ENCODE peak calls at places on chromosomes 2 and 18, in five cellular contexts. V is K562; R is CD8-positive, alpha-beta memory T cell; T is RPMI7951; P is GM12892. G is an unnamed sample.
A peak's percentile ranks its signal among the peaks of the same experiment; 100 is the strongest.

GRCh38 chr2:32289165-32290054 is 11.7 kb downstream of the YIPF4 start:
- DNase-seq in V (no peak), T (peak; percentile 40), R (no peak), P (no peak), G (no peak)

GRCh38 chr2:135066710-135067109 is 14.6 kb downstream of the RAB3GAP1 start:
- DNase-seq in V (no peak), T (no peak), R (no peak), P (no peak), G (no peak)

GRCh38 chr2:16280081-16280480 is 339.7 kb downstream of the MYCN start:
- DNase-seq in V (no peak), R (no peak), P (no peak), T (no peak), G (no peak)

GRCh38 chr2:71784734-71785549 is 331.6 kb downstream of the DYSF start:
- DNase-seq in R (no peak), P (no peak), V (no peak), T (peak; percentile 78), G (no peak)

GRCh38 chr18:76463872-76464271 is 31.2 kb downstream of the ZNF516 start:
- DNase-seq in V (no peak), R (no peak), T (no peak), P (no peak), G (no peak)

GRCh38 chr2:172093416-172094318 is 8.4 kb downstream of the DLX1 start:
- DNase-seq in V (no peak), R (no peak), T (no peak), P (no peak), G (no peak)

GRCh38 chr2:71800106-71800809 is 346.9 kb downstream of the DYSF start:
- DNase-seq in V (no peak), T (no peak), R (no peak), P (no peak), G (no peak)

GRCh38 chr2:144210076-144210475 is 309.8 kb downstream of the ZEB2 start:
- DNase-seq in P (no peak), T (no peak), R (no peak), V (no peak), G (no peak)

GRCh38 chr2:33909945-33910344 is 310.8 kb upstream of the FAM98A start:
- DNase-seq in R (no peak), V (no peak), P (no peak), T (no peak), G (no peak)

GRCh38 chr2:169047253-169048250 is 16.4 kb upstream of the ABCB11 start:
- DNase-seq in R (no peak), V (no peak), T (no peak), P (no peak), G (no peak)

GRCh38 chr2:210496512-210496911 is 20.0 kb upstream of the LANCL1 start:
- DNase-seq in T (no peak), R (no peak), P (no peak), V (no peak), G (no peak)

GRCh38 chr2:227888289-227888688 is 16.9 kb downstream of the DAW1 start:
- DNase-seq in R (no peak), P (no peak), T (peak; percentile 26), V (no peak), G (no peak)

GRCh38 chr18:38262666-38263065 is 697.1 kb upstream of the CELF4 start:
- DNase-seq in T (no peak), P (no peak), V (no peak), R (no peak), G (no peak)

GRCh38 chr2:27920148-27920885 is 29.8 kb downstream of the BABAM2 start:
- DNase-seq in R (no peak), P (no peak), T (peak; percentile 20), V (no peak), G (no peak)

GRCh38 chr18:74524097-74524496 is 10.2 kb upstream of the CNDP1 start:
- DNase-seq in T (peak; percentile 51), P (no peak), V (no peak), R (no peak), G (no peak)

GRCh38 chr2:176854878-176855277 is 357.7 kb upstream of the HNRNPA3 start:
- DNase-seq in V (no peak), R (no peak), T (no peak), P (no peak), G (no peak)

GRCh38 chr2:127826047-127826446 is 15.1 kb upstream of the WDR33 start:
- DNase-seq in V (no peak), P (no peak), T (no peak), R (no peak), G (no peak)

GRCh38 chr2:12587729-12588522 is 128.8 kb upstream of the TRIB2 start:
- DNase-seq in P (no peak), R (no peak), T (peak; percentile 89), V (no peak), G (no peak)

GRCh38 chr18:9506046-9506792 is 30.9 kb downstream of the RALBP1 start:
- DNase-seq in T (peak; percentile 10), R (no peak), V (no peak), P (no peak), G (no peak)

GRCh38 chr2:174634130-174635014 is 36.8 kb upstream of the WIPF1 start:
- DNase-seq in P (peak; percentile 19), R (peak; percentile 34), T (no peak), V (peak; percentile 23), G (no peak)

GRCh38 chr2:180033993-180034894 is 27.1 kb upstream of the CWC22 start:
- DNase-seq in T (peak; percentile 39), P (no peak), V (no peak), R (no peak), G (no peak)

GRCh38 chr2:66560683-66561082 is 125.8 kb downstream of the MEIS1 start:
- DNase-seq in V (no peak), R (no peak), P (no peak), T (no peak), G (no peak)

GRCh38 chr2:225076125-225076524 is 33.9 kb upstream of the DOCK10 start:
- DNase-seq in V (no peak), P (no peak), T (peak; percentile 16), R (no peak), G (no peak)